ENCODE peak calls at places on chromosomes 2 and 18, in five cellular contexts. One of them, this sample, is unnamed.

GRCh38 chr2:11829324-11829946 is 83.0 kb downstream of the LPIN1 start:
- DNase-seq in brain microvascular endothelial cell: peak
- DNase-seq in fibroblast of villous mesenchyme: peak
- DNase-seq in PC-9: peak
- DNase-seq in neural progenitor cell: peak
- DNase-seq in this sample: peak

GRCh38 chr2:109264595-109265328 is 135.8 kb downstream of the SH3RF3 start:
- DNase-seq in brain microvascular endothelial cell: peak
- DNase-seq in fibroblast of villous mesenchyme: peak
- DNase-seq in PC-9: no peak
- DNase-seq in neural progenitor cell: no peak
- DNase-seq in this sample: no peak

GRCh38 chr2:234985608-234986115 is 33.8 kb downstream of the SH3BP4 start:
- DNase-seq in fibroblast of villous mesenchyme: no peak
- DNase-seq in brain microvascular endothelial cell: no peak
- DNase-seq in PC-9: no peak
- DNase-seq in neural progenitor cell: no peak
- DNase-seq in this sample: no peak

GRCh38 chr2:77008925-77009706 is 513.1 kb downstream of the LRRTM4 start:
- DNase-seq in brain microvascular endothelial cell: no peak
- DNase-seq in neural progenitor cell: no peak
- DNase-seq in PC-9: no peak
- DNase-seq in fibroblast of villous mesenchyme: peak
- DNase-seq in this sample: no peak

GRCh38 chr2:17455343-17455742 is 62.9 kb downstream of the RAD51AP2 start:
- DNase-seq in PC-9: no peak
- DNase-seq in fibroblast of villous mesenchyme: no peak
- DNase-seq in brain microvascular endothelial cell: no peak
- DNase-seq in neural progenitor cell: no peak
- DNase-seq in this sample: no peak

GRCh38 chr2:217573565-217573964 is 429.2 kb downstream of the TNS1 start:
- DNase-seq in brain microvascular endothelial cell: peak
- DNase-seq in PC-9: peak
- DNase-seq in neural progenitor cell: no peak
- DNase-seq in fibroblast of villous mesenchyme: peak
- DNase-seq in this sample: peak

GRCh38 chr18:26657618-26658581 is 109.5 kb upstream of the KCTD1 start:
- DNase-seq in brain microvascular endothelial cell: no peak
- DNase-seq in neural progenitor cell: no peak
- DNase-seq in fibroblast of villous mesenchyme: no peak
- DNase-seq in PC-9: no peak
- DNase-seq in this sample: no peak

GRCh38 chr2:10564876-10565425 is 116.8 kb upstream of the ODC1 start:
- DNase-seq in fibroblast of villous mesenchyme: no peak
- DNase-seq in PC-9: no peak
- DNase-seq in brain microvascular endothelial cell: no peak
- DNase-seq in neural progenitor cell: no peak
- DNase-seq in this sample: no peak

GRCh38 chr2:152369176-152369860 is 34.3 kb downstream of the FMNL2 start:
- DNase-seq in neural progenitor cell: no peak
- DNase-seq in fibroblast of villous mesenchyme: peak
- DNase-seq in PC-9: no peak
- DNase-seq in brain microvascular endothelial cell: peak
- DNase-seq in this sample: peak

GRCh38 chr2:41853427-41854191 is 194.2 kb upstream of the PKDCC start:
- DNase-seq in neural progenitor cell: peak
- DNase-seq in fibroblast of villous mesenchyme: peak
- DNase-seq in brain microvascular endothelial cell: peak
- DNase-seq in PC-9: peak
- DNase-seq in this sample: peak

GRCh38 chr2:38601463-38602135 is 1.1 kb downstream of the HNRNPLL start:
- DNase-seq in neural progenitor cell: peak
- DNase-seq in PC-9: no peak
- DNase-seq in fibroblast of villous mesenchyme: peak
- DNase-seq in brain microvascular endothelial cell: no peak
- DNase-seq in this sample: no peak

GRCh38 chr18:56869189-56869777 is 218.1 kb downstream of the WDR7 start:
- DNase-seq in brain microvascular endothelial cell: peak
- DNase-seq in neural progenitor cell: peak
- DNase-seq in fibroblast of villous mesenchyme: peak
- DNase-seq in PC-9: no peak
- DNase-seq in this sample: peak

GRCh38 chr2:69615078-69615630 is 28.4 kb downstream of the AAK1 start:
- DNase-seq in fibroblast of villous mesenchyme: no peak
- DNase-seq in brain microvascular endothelial cell: peak
- DNase-seq in PC-9: peak
- DNase-seq in neural progenitor cell: no peak
- DNase-seq in this sample: no peak

GRCh38 chr18:23135679-23136325 is 517 bp downstream of the CABLES1 start:
- DNase-seq in PC-9: peak
- DNase-seq in fibroblast of villous mesenchyme: no peak
- DNase-seq in brain microvascular endothelial cell: no peak
- DNase-seq in neural progenitor cell: peak
- DNase-seq in this sample: no peak

GRCh38 chr2:219178377-219179175 is 501 bp downstream of the RETREG2 start:
- DNase-seq in PC-9: no peak
- DNase-seq in neural progenitor cell: peak
- DNase-seq in brain microvascular endothelial cell: peak
- DNase-seq in fibroblast of villous mesenchyme: peak
- DNase-seq in this sample: peak

GRCh38 chr2:55880416-55881143 is 43.0 kb downstream of the EFEMP1 start:
- DNase-seq in neural progenitor cell: no peak
- DNase-seq in brain microvascular endothelial cell: no peak
- DNase-seq in fibroblast of villous mesenchyme: peak
- DNase-seq in PC-9: no peak
- DNase-seq in this sample: no peak

GRCh38 chr18:23609390-23610008 is 23.2 kb upstream of the NPC1 start:
- DNase-seq in neural progenitor cell: no peak
- DNase-seq in fibroblast of villous mesenchyme: no peak
- DNase-seq in PC-9: no peak
- DNase-seq in brain microvascular endothelial cell: no peak
- DNase-seq in this sample: no peak

GRCh38 chr2:181656450-181657261 is at the start of gene CERKL:
- DNase-seq in PC-9: peak
- DNase-seq in fibroblast of villous mesenchyme: peak
- DNase-seq in brain microvascular endothelial cell: no peak
- DNase-seq in neural progenitor cell: peak
- DNase-seq in this sample: no peak
- TF ChIP-seq CTCF in PC-9: no peak
- TF ChIP-seq CTCF in fibroblast of villous mesenchyme: peak
- TF ChIP-seq CTCF in brain microvascular endothelial cell: peak
- TF ChIP-seq CTCF in neural progenitor cell: peak
- TF ChIP-seq CTCF in this sample: peak

DNA sequence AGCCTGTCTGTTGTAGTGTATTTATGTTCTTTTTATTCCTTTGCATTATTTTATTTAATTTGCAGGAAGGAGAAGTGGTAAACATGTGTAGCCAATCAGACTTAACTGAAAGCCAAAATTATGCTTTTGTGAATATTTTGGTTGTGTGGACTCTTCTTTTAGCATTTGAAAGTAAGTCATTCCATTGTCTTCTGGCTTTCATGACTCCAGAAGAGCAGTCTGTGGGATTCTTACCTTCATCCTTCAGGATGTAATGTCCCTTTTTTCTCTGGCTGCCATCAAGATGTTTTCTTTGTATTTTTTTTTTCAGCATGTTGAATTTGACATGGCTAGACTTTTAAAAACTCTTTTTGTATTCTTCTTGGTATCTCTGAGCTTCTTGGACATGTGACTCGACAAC is 895.2 kb upstream of the ZEB2 start:
- DNase-seq in brain microvascular endothelial cell: no peak
- DNase-seq in fibroblast of villous mesenchyme: no peak
- DNase-seq in neural progenitor cell: no peak
- DNase-seq in PC-9: no peak
- DNase-seq in this sample: no peak
- TF ChIP-seq CTCF in brain microvascular endothelial cell: no peak
- TF ChIP-seq CTCF in fibroblast of villous mesenchyme: no peak
- TF ChIP-seq CTCF in neural progenitor cell: no peak
- TF ChIP-seq CTCF in PC-9: no peak
- TF ChIP-seq CTCF in this sample: no peak

GRCh38 chr18:40415821-40416220 is 1539.2 kb upstream of the PIK3C3 start:
- DNase-seq in brain microvascular endothelial cell: no peak
- DNase-seq in PC-9: no peak
- DNase-seq in fibroblast of villous mesenchyme: no peak
- DNase-seq in neural progenitor cell: no peak
- DNase-seq in this sample: no peak

GRCh38 chr18:40415224-40415791 is 1539.7 kb upstream of the PIK3C3 start:
- DNase-seq in fibroblast of villous mesenchyme: no peak
- DNase-seq in PC-9: no peak
- DNase-seq in neural progenitor cell: no peak
- DNase-seq in brain microvascular endothelial cell: no peak
- DNase-seq in this sample: no peak

GRCh38 chr18:40412410-40412809 is 1542.6 kb upstream of the PIK3C3 start:
- DNase-seq in PC-9: no peak
- DNase-seq in brain microvascular endothelial cell: no peak
- DNase-seq in neural progenitor cell: no peak
- DNase-seq in fibroblast of villous mesenchyme: no peak
- DNase-seq in this sample: no peak

GRCh38 chr18:40414155-40414754 is 1540.8 kb upstream of the PIK3C3 start:
- DNase-seq in fibroblast of villous mesenchyme: no peak
- DNase-seq in PC-9: no peak
- DNase-seq in neural progenitor cell: no peak
- DNase-seq in brain microvascular endothelial cell: peak
- DNase-seq in this sample: no peak

GRCh38 chr18:40413160-40413559 is 1541.9 kb upstream of the PIK3C3 start:
- DNase-seq in PC-9: no peak
- DNase-seq in neural progenitor cell: peak
- DNase-seq in fibroblast of villous mesenchyme: no peak
- DNase-seq in brain microvascular endothelial cell: peak
- DNase-seq in this sample: no peak
- TF ChIP-seq CTCF in PC-9: no peak
- TF ChIP-seq CTCF in neural progenitor cell: peak
- TF ChIP-seq CTCF in fibroblast of villous mesenchyme: no peak
- TF ChIP-seq CTCF in brain microvascular endothelial cell: peak
- TF ChIP-seq CTCF in this sample: no peak

GRCh38 chr18:35756506-35757117 is 175.1 kb downstream of the GALNT1 start:
- DNase-seq in neural progenitor cell: peak
- DNase-seq in PC-9: peak
- DNase-seq in fibroblast of villous mesenchyme: peak
- DNase-seq in brain microvascular endothelial cell: peak
- DNase-seq in this sample: peak
- TF ChIP-seq CTCF in neural progenitor cell: peak
- TF ChIP-seq CTCF in PC-9: peak
- TF ChIP-seq CTCF in fibroblast of villous mesenchyme: peak
- TF ChIP-seq CTCF in brain microvascular endothelial cell: peak
- TF ChIP-seq CTCF in this sample: peak

GRCh38 chr2:100012575-100012974 is 129.8 kb downstream of the AFF3 start:
- DNase-seq in fibroblast of villous mesenchyme: no peak
- DNase-seq in neural progenitor cell: no peak
- DNase-seq in PC-9: no peak
- DNase-seq in brain microvascular endothelial cell: no peak
- DNase-seq in this sample: no peak

GRCh38 chr2:100016756-100017155 is 125.6 kb downstream of the AFF3 start:
- DNase-seq in neural progenitor cell: no peak
- DNase-seq in fibroblast of villous mesenchyme: no peak
- DNase-seq in brain microvascular endothelial cell: no peak
- DNase-seq in PC-9: no peak
- DNase-seq in this sample: no peak

GRCh38 chr2:100015849-100016248 is 126.5 kb downstream of the AFF3 start:
- DNase-seq in neural progenitor cell: no peak
- DNase-seq in fibroblast of villous mesenchyme: no peak
- DNase-seq in PC-9: no peak
- DNase-seq in brain microvascular endothelial cell: no peak
- DNase-seq in this sample: no peak

GRCh38 chr2:100011272-100011711 is 131.1 kb downstream of the AFF3 start:
- DNase-seq in PC-9: no peak
- DNase-seq in brain microvascular endothelial cell: peak
- DNase-seq in fibroblast of villous mesenchyme: peak
- DNase-seq in neural progenitor cell: no peak
- DNase-seq in this sample: peak

GRCh38 chr2:100013892-100014677 is 128.3 kb downstream of the AFF3 start:
- DNase-seq in neural progenitor cell: peak
- DNase-seq in PC-9: peak
- DNase-seq in brain microvascular endothelial cell: peak
- DNase-seq in fibroblast of villous mesenchyme: peak
- DNase-seq in this sample: peak
- TF ChIP-seq CTCF in neural progenitor cell: no peak
- TF ChIP-seq CTCF in PC-9: no peak
- TF ChIP-seq CTCF in brain microvascular endothelial cell: peak
- TF ChIP-seq CTCF in fibroblast of villous mesenchyme: peak
- TF ChIP-seq CTCF in this sample: peak

DNA sequence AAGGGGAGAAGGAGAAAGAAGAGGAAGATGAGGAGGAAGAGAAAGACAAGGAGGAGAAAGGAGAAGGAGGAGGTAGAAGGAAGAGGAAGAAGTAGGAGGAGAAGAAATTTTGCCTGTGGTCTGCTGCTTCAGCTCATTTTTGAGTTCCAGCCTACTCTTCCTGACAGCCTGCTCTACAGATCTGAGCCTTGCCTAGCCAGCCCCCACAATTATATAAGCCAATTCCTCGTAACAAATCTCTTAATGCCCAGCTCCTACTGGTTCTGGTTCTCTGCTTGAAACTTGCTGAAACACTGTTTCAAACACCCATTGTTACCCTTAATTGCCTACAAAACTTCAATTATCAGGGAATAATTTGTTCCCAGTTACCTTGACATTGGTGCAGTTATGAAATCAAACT is 1014.2 kb upstream of the CELF4 start:
- DNase-seq in neural progenitor cell: no peak
- DNase-seq in PC-9: no peak
- DNase-seq in brain microvascular endothelial cell: no peak
- DNase-seq in fibroblast of villous mesenchyme: no peak
- DNase-seq in this sample: no peak
- TF ChIP-seq CTCF in neural progenitor cell: no peak
- TF ChIP-seq CTCF in PC-9: no peak
- TF ChIP-seq CTCF in brain microvascular endothelial cell: no peak
- TF ChIP-seq CTCF in fibroblast of villous mesenchyme: no peak
- TF ChIP-seq CTCF in this sample: no peak

GRCh38 chr2:148201075-148202004 is 180.4 kb downstream of the MBD5 start:
- DNase-seq in brain microvascular endothelial cell: peak
- DNase-seq in fibroblast of villous mesenchyme: peak
- DNase-seq in neural progenitor cell: peak
- DNase-seq in PC-9: no peak
- DNase-seq in this sample: peak
- TF ChIP-seq CTCF in brain microvascular endothelial cell: peak
- TF ChIP-seq CTCF in fibroblast of villous mesenchyme: peak
- TF ChIP-seq CTCF in neural progenitor cell: peak
- TF ChIP-seq CTCF in PC-9: peak
- TF ChIP-seq CTCF in this sample: peak

GRCh38 chr18:32373505-32373904 is 97.2 kb downstream of the GAREM1 start:
- DNase-seq in PC-9: no peak
- DNase-seq in fibroblast of villous mesenchyme: no peak
- DNase-seq in neural progenitor cell: no peak
- DNase-seq in brain microvascular endothelial cell: no peak
- DNase-seq in this sample: no peak

GRCh38 chr18:32372047-32372380 is 98.7 kb downstream of the GAREM1 start:
- DNase-seq in brain microvascular endothelial cell: no peak
- DNase-seq in neural progenitor cell: no peak
- DNase-seq in PC-9: no peak
- DNase-seq in fibroblast of villous mesenchyme: no peak
- DNase-seq in this sample: no peak

GRCh38 chr18:32373995-32374394 is 96.7 kb downstream of the GAREM1 start:
- DNase-seq in brain microvascular endothelial cell: peak
- DNase-seq in PC-9: peak
- DNase-seq in neural progenitor cell: no peak
- DNase-seq in fibroblast of villous mesenchyme: peak
- DNase-seq in this sample: no peak

GRCh38 chr18:32371384-32371783 is 99.3 kb downstream of the GAREM1 start:
- DNase-seq in PC-9: no peak
- DNase-seq in brain microvascular endothelial cell: no peak
- DNase-seq in fibroblast of villous mesenchyme: no peak
- DNase-seq in neural progenitor cell: no peak
- DNase-seq in this sample: no peak

GRCh38 chr18:32372381-32373061 is 98.2 kb downstream of the GAREM1 start:
- DNase-seq in neural progenitor cell: no peak
- DNase-seq in brain microvascular endothelial cell: no peak
- DNase-seq in PC-9: peak
- DNase-seq in fibroblast of villous mesenchyme: no peak
- DNase-seq in this sample: no peak
- TF ChIP-seq CTCF in neural progenitor cell: no peak
- TF ChIP-seq CTCF in brain microvascular endothelial cell: no peak
- TF ChIP-seq CTCF in PC-9: no peak
- TF ChIP-seq CTCF in fibroblast of villous mesenchyme: no peak
- TF ChIP-seq CTCF in this sample: no peak